ENCODE peak calls at places on chromosomes 3 and 15, in five cellular contexts. I is bronchial epithelial cell, B is psoas muscle, L is nephron progenitor cell, X is GM20000. C is an unnamed sample.

GRCh38 chr3:51708216-51708845 is 1.5 kb downstream of the GRM2 start:
- DNase-seq in B (no peak), L (no peak), I (no peak), X (no peak), C (no peak)

GRCh38 chr3:121758727-121759450 is 9.3 kb upstream of the GOLGB1 start:
- DNase-seq in I (peak; percentile 14), B (no peak), X (no peak), L (no peak), C (no peak)

GRCh38 chr15:70509282-70510272 is 253.8 kb downstream of the UACA start:
- DNase-seq in X (no peak), B (no peak), L (no peak), I (peak; percentile 41), C (no peak)

GRCh38 chr3:194259982-194260856 is 90.9 kb downstream of the CPN2 start:
- DNase-seq in X (no peak), I (peak; percentile 25), B (no peak), L (no peak), C (no peak)

GRCh38 chr3:195213639-195214315 is 57.2 kb downstream of the XXYLT1 start:
- DNase-seq in L (no peak), B (no peak), X (no peak), I (no peak), C (peak; percentile 37)

GRCh38 chr15:46768287-46768686 is 949.0 kb upstream of the SEMA6D start:
- DNase-seq in L (no peak), B (no peak), X (no peak), I (no peak), C (no peak)

GRCh38 chr3:114383875-114384557 is 90.2 kb downstream of the TIGIT start:
- DNase-seq in I (peak; percentile 60), X (peak; percentile 65), B (peak; percentile 78), L (peak; percentile 70), C (peak; percentile 70)

GRCh38 chr3:131708216-131708615 is 205.4 kb upstream of the MRPL3 start:
- DNase-seq in I (peak; percentile 16), B (no peak), X (no peak), L (no peak), C (no peak)

GRCh38 chr3:169137076-169137475 is 526.4 kb downstream of the MECOM start:
- DNase-seq in L (no peak), I (peak; percentile 61), X (no peak), B (no peak), C (no peak)

GRCh38 chr3:169137943-169138342 is 525.6 kb downstream of the MECOM start:
- DNase-seq in X (no peak), I (no peak), L (no peak), B (no peak), C (no peak)

GRCh38 chr3:169131695-169132464 is 531.6 kb downstream of the MECOM start:
- DNase-seq in X (no peak), B (no peak), I (no peak), L (no peak), C (no peak)

GRCh38 chr3:169134194-169134593 is 529.3 kb downstream of the MECOM start:
- DNase-seq in L (no peak), I (no peak), X (no peak), B (no peak), C (no peak)

GRCh38 chr3:169133178-169134161 is 530.0 kb downstream of the MECOM start:
- DNase-seq in X (no peak), L (no peak), B (no peak), I (peak; percentile 67), C (no peak)
- TF ChIP-seq CTCF in X (no peak), L (peak; percentile 48), B (peak; percentile 39), I (peak; percentile 20), C (peak; percentile 77)

DNA sequence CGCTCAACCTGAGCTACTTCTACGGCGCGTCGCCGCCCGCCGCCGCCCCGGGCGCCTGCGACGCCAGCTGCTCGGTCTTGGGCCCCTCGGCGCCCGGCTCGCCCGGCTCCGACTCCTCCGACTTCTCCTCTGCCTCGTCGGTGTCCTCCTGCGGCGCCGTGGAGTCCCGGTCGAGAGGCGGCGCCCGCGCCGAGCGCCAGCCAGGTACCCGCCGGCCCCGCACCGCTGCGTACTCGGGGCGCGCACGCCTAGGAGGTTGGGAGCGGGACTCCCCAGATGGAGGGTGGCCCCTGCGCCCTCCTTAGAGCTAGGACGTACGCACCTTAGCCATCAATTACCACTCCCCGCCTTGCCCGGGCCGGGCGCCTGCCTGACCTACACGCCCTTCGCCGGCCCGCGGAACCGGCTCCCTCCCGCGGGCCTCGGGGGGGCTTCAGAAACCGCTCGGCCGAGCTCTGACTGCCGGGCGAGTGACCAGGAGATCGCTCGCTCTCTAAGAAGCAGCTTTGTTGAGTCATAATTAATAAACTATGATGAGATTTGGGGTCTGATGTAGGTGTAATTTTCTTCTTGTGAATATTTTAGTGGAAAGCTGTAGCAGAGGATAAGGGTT is 506 bp downstream of the NFKBIZ start:
- DNase-seq in I (no peak), X (peak; percentile 56), B (peak; percentile 45), L (peak; percentile 63), C (peak; percentile 75)
- TF ChIP-seq CTCF in I (peak; percentile 1), X (peak; percentile 15), B (no peak), L (no peak), C (peak; percentile 26)

DNA sequence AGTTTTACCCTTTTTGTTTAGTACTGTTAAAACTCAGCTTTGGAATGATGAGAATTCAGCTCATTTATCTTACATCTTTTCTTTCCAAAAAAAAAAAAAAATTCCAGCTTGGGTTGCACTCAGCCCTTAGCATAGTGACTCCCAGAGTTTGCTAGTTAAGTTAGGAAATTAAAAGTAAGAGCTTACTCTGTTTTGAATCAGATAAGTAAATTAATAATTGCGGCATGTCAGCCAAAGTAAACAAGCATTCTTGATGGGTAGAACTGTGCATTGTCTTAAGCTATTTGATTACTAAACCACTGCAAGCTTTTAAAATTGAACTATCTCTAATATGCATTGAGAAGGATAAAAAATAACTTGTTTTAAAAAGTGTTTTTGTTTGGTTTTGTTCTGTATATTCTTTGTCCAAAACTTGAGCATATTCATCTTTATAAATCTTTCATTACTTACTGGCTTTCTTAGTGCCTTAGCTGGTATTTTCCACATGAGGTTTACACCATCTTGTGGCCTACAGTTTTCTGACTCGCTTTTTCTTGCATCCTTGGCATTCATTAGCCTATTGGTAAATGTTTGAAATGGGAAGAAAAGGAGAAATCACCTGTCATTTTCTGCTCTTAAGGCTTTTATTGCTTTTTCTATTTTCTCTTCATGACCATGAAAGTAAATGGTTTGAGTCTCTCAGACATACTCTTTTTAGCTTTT is 107.6 kb downstream of the FILIP1L start:
- DNase-seq in X (no peak), B (no peak), I (no peak), L (no peak), C (no peak)
- TF ChIP-seq CTCF in X (no peak), B (no peak), I (no peak), L (no peak), C (no peak)

GRCh38 chr15:68631621-68632051 is 52.8 kb downstream of the CORO2B start:
- DNase-seq in X (no peak), L (no peak), B (no peak), I (no peak), C (no peak)
- TF ChIP-seq CTCF in X (no peak), L (no peak), B (no peak), I (no peak), C (no peak)

DNA sequence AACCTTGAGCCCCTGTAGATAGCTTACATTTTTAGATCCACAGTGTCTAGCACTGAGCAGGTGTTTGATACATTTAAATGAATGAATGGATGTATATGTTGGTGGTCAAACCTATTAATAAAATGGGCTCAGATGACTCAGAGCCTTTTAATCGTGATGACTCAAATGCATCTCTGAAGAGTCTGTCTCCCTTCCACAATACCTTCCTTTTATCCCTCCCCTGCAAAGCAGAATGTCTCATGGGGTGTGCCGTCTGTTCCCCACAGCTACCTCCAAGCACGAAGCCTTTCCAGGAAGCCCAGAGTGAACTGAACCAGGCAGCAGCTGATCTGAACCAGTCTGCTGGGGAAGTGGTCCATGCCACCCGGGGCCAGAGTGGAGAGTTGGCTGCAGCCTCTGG is 303.5 kb upstream of the TPM1 start:
- DNase-seq in X (no peak), B (no peak), I (peak; percentile 93), L (no peak), C (no peak)
- TF ChIP-seq CTCF in X (no peak), B (no peak), I (no peak), L (no peak), C (no peak)

DNA sequence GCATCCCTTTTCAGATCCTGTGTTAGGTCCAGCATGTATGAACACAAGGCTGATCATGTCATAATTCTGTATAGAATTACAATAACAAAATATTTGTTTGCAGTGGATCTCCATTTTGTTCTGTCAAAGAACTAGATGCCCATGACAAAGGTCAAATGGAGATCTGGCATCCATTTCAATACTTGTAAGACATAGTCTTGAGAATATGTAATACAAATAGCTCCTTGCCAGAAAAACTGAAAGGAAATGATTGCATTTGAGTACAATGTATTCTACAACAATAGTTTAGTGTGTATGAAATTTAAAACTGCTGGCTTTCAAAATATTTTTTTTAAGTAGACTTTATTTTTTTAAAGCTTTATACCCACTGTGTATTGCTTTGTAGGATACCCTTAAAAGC is 101.1 kb downstream of the CMSS1 start:
- DNase-seq in L (no peak), X (no peak), I (no peak), B (no peak), C (no peak)
- TF ChIP-seq CTCF in L (no peak), X (no peak), I (no peak), B (no peak), C (no peak)

GRCh38 chr3:25863560-25863959 is 73.7 kb downstream of the OXSM start:
- DNase-seq in X (no peak), B (no peak), I (no peak), L (no peak), C (no peak)
- TF ChIP-seq CTCF in X (peak; percentile 5), B (no peak), I (peak; percentile 5), L (no peak), C (peak; percentile 60)

GRCh38 chr3:150410311-150411105 is 2.4 kb downstream of the TSC22D2 start:
- DNase-seq in B (peak; percentile 39), X (peak; percentile 17), I (no peak), L (peak; percentile 27), C (peak; percentile 69)
- TF ChIP-seq CTCF in B (no peak), X (no peak), I (no peak), L (peak; percentile 3), C (no peak)